ENCODE peak calls at places on chromosomes 1 and 21, in nine cellular contexts. A is CD8-positive, alpha-beta T cell; T is nucleus accumbens; C is NCI-H526; W is osteocyte; Z is GM04503; P is KG1; D is coronary artery; V is breast epithelium. L is an unnamed sample.

GRCh38 chr1:19220991-19221390 is 10.9 kb upstream of the UBR4 start:
- DNase-seq in A (no peak), T (no peak), C (no peak), W (no peak), Z (no peak), P (no peak), D (peak; percentile 45), V (no peak), L (no peak)

GRCh38 chr21:45418301-45419071 is 13.5 kb downstream of the COL18A1 start:
- DNase-seq in A (no peak), T (no peak), C (peak; percentile 41), W (no peak), Z (no peak), P (no peak), D (no peak), V (no peak), L (no peak)

GRCh38 chr1:89525169-89525855 is 683 bp downstream of the LRRC8B start:
- DNase-seq in A (peak; percentile 2), T (no peak), C (peak; percentile 91), W (no peak), Z (no peak), P (peak; percentile 29), D (peak; percentile 74), V (peak; percentile 23), L (no peak)

GRCh38 chr21:36499578-36500471 is 19.9 kb upstream of the CLDN14 start:
- DNase-seq in A (no peak), T (no peak), C (no peak), W (no peak), Z (peak; percentile 76), P (no peak), D (no peak), V (peak; percentile 63), L (no peak)

GRCh38 chr1:106360252-106360651 is 696.2 kb upstream of the PRMT6 start:
- DNase-seq in A (no peak), T (no peak), C (peak; percentile 1), W (no peak), Z (no peak), P (no peak), D (no peak), V (no peak), L (no peak)

GRCh38 chr1:174875306-174875705 is 124.4 kb upstream of the CACYBP start:
- DNase-seq in A (no peak), T (no peak), C (peak; percentile 98), W (no peak), Z (no peak), P (no peak), D (no peak), V (peak; percentile 55), L (no peak)

GRCh38 chr1:239387304-239388231 is 1.2 kb downstream of the CHRM3 start:
- DNase-seq in A (no peak), T (no peak), C (no peak), W (no peak), Z (no peak), P (peak; percentile 55), D (no peak), V (no peak), L (peak; percentile 62)

GRCh38 chr1:26069941-26070807 is 2.7 kb upstream of the TRIM63 start:
- DNase-seq in A (no peak), T (no peak), C (no peak), W (no peak), Z (no peak), P (no peak), D (no peak), V (no peak), L (no peak)

GRCh38 chr1:99691175-99691574 is 45.3 kb downstream of the PALMD start:
- DNase-seq in A (no peak), T (no peak), C (no peak), W (no peak), Z (no peak), P (no peak), D (no peak), V (no peak), L (no peak)

GRCh38 chr1:86380257-86380861 is 15.8 kb downstream of the ODF2L start:
- DNase-seq in A (no peak), T (peak; percentile 20), C (peak; percentile 61), W (no peak), Z (no peak), P (peak; percentile 30), D (no peak), V (no peak), L (no peak)

GRCh38 chr1:239239529-239239928 is 146.8 kb upstream of the CHRM3 start:
- DNase-seq in A (no peak), T (no peak), C (no peak), W (no peak), Z (no peak), P (no peak), D (no peak), V (no peak), L (no peak)

GRCh38 chr1:28811766-28812668 is at the start of gene OPRD1:
- DNase-seq in A (no peak), T (no peak), C (peak; percentile 77), W (no peak), Z (no peak), P (no peak), D (no peak), V (no peak), L (no peak)

GRCh38 chr1:5979536-5980313 is 12.5 kb downstream of the NPHP4 start:
- DNase-seq in A (no peak), T (no peak), C (no peak), W (no peak), Z (no peak), P (no peak), D (no peak), V (no peak), L (no peak)

GRCh38 chr1:228849011-228849541 is 113.8 kb downstream of the RHOU start:
- DNase-seq in A (no peak), T (no peak), C (no peak), W (peak; percentile 54), Z (no peak), P (no peak), D (no peak), V (no peak), L (no peak)

GRCh38 chr1:14626869-14627607 is 28.6 kb downstream of the KAZN start:
- DNase-seq in A (no peak), T (no peak), C (peak; percentile 68), W (no peak), Z (no peak), P (no peak), D (no peak), V (no peak), L (no peak)

GRCh38 chr1:29812397-29813135 is 576.2 kb downstream of the PTPRU start:
- DNase-seq in A (no peak), T (no peak), C (no peak), W (peak; percentile 57), Z (no peak), P (no peak), D (peak; percentile 46), V (no peak), L (no peak)

GRCh38 chr1:210918893-210919292 is 215.1 kb downstream of the KCNH1 start:
- DNase-seq in A (no peak), T (no peak), C (no peak), W (no peak), Z (no peak), P (no peak), D (no peak), V (no peak), L (no peak)

GRCh38 chr1:61674221-61674620 is 50.7 kb downstream of the TM2D1 start:
- DNase-seq in A (no peak), T (no peak), C (no peak), W (no peak), Z (no peak), P (no peak), D (no peak), V (no peak), L (no peak)

GRCh38 chr21:28579986-28580550 is 412.6 kb downstream of the LTN1 start:
- DNase-seq in A (no peak), T (no peak), C (no peak), W (no peak), Z (no peak), P (no peak), D (no peak), V (no peak), L (no peak)

GRCh38 chr1:2391034-2391384 is 345 bp downstream of the MORN1 start:
- DNase-seq in A (no peak), T (no peak), C (no peak), W (no peak), Z (no peak), P (no peak), D (no peak), V (no peak), L (no peak)

GRCh38 chr1:48047116-48047515 is 49.9 kb upstream of the TRABD2B start:
- DNase-seq in A (no peak), T (no peak), C (no peak), W (no peak), Z (no peak), P (no peak), D (no peak), V (no peak), L (no peak)

GRCh38 chr1:55815745-55816455 is 600.7 kb upstream of the USP24 start:
- DNase-seq in A (no peak), T (no peak), C (no peak), W (no peak), Z (no peak), P (no peak), D (no peak), V (no peak), L (no peak)

GRCh38 chr1:47738560-47739182 is 258.5 kb downstream of the TRABD2B start:
- DNase-seq in A (no peak), T (no peak), C (peak; percentile 51), W (no peak), Z (no peak), P (no peak), D (no peak), V (peak; percentile 40), L (no peak)

GRCh38 chr1:6392081-6392879 is 1.3 kb downstream of the ACOT7 start:
- DNase-seq in A (no peak), T (no peak), C (peak; percentile 48), W (no peak), Z (no peak), P (no peak), D (no peak), V (no peak), L (no peak)

GRCh38 chr21:44763050-44763378 is 38.6 kb downstream of the UBE2G2 start:
- DNase-seq in A (no peak), T (no peak), C (no peak), W (peak; percentile 74), Z (no peak), P (no peak), D (no peak), V (no peak), L (no peak)

GRCh38 chr1:57549280-57549679 is 125.4 kb upstream of the DAB1 start:
- DNase-seq in A (no peak), T (no peak), C (no peak), W (no peak), Z (peak; percentile 7), P (no peak), D (no peak), V (no peak), L (no peak)

GRCh38 chr1:23732363-23733224 is 10.7 kb upstream of the ELOA start:
- DNase-seq in A (no peak), T (no peak), C (no peak), W (no peak), Z (no peak), P (no peak), D (no peak), V (no peak), L (no peak)

GRCh38 chr1:79877086-79877485 is 870.6 kb upstream of the ADGRL4 start:
- DNase-seq in A (no peak), T (no peak), C (no peak), W (no peak), Z (no peak), P (no peak), D (no peak), V (no peak), L (no peak)

GRCh38 chr1:109704173-109704572 is 7.9 kb upstream of the GSTM5 start:
- DNase-seq in A (no peak), T (no peak), C (peak; percentile 19), W (no peak), Z (no peak), P (no peak), D (no peak), V (no peak), L (no peak)

L was measured in amygdala.